ENCODE peak calls at places on chromosomes 3 and 15, in four cellular contexts. W is heart right ventricle, L is upper lobe of right lung, V is tibial artery. S is an unnamed sample.

GRCh38 chr15:78390242-78390641 is 47.8 kb upstream of the IREB2 start:
- DNase-seq in W (no peak), L (no peak), V (no peak), S (no peak)

GRCh38 chr3:129001817-129002572 is 891 bp downstream of the EFCC1 start:
- DNase-seq in W (no peak), L (no peak), V (no peak), S (no peak)

GRCh38 chr3:127589600-127590281 is 792 bp downstream of the TPRA1 start:
- DNase-seq in W (no peak), L (peak), V (no peak), S (no peak)

GRCh38 chr3:164940737-164941136 is 137.6 kb downstream of the SI start:
- DNase-seq in W (no peak), L (no peak), V (no peak), S (peak)

GRCh38 chr3:112131111-112131510 is 1.9 kb downstream of the GCSAM start:
- DNase-seq in W (no peak), L (no peak), V (no peak), S (no peak)

GRCh38 chr15:46708226-46708625 is 1009.1 kb upstream of the SEMA6D start:
- DNase-seq in W (no peak), L (no peak), V (no peak), S (no peak)

GRCh38 chr3:112092439-112093179 is 6.4 kb downstream of the C3orf52 start:
- DNase-seq in W (no peak), L (no peak), V (no peak), S (no peak)

GRCh38 chr15:70056091-70056680 is 41.5 kb downstream of the TLE3 start:
- DNase-seq in W (no peak), L (no peak), V (no peak), S (no peak)

GRCh38 chr15:83205725-83206324 is 1.8 kb downstream of the HDGFL3 start:
- DNase-seq in W (peak), L (no peak), V (no peak), S (no peak)

GRCh38 chr15:101169457-101170071 is 82.3 kb downstream of the CHSY1 start:
- DNase-seq in W (no peak), L (no peak), V (no peak), S (no peak)

GRCh38 chr15:50127255-50127777 is 8.3 kb upstream of the ATP8B4 start:
- DNase-seq in W (no peak), L (no peak), V (no peak), S (no peak)

GRCh38 chr15:74252291-74253080 is 16.4 kb downstream of the CCDC33 start:
- DNase-seq in W (peak), L (no peak), V (no peak), S (no peak)

GRCh38 chr3:65939841-65940246 is 98.9 kb downstream of the MAGI1 start:
- DNase-seq in W (no peak), L (no peak), V (no peak), S (no peak)

GRCh38 chr15:69668963-69669362 is 216.3 kb downstream of the RPLP1 start:
- DNase-seq in W (peak), L (no peak), V (no peak), S (no peak)

GRCh38 chr15:80615783-80616391 is 79.2 kb upstream of the ABHD17C start:
- DNase-seq in W (peak), L (peak), V (no peak), S (peak)

GRCh38 chr3:153291052-153291689 is 129.1 kb downstream of the RAP2B start:
- DNase-seq in W (no peak), L (no peak), V (no peak), S (peak)

GRCh38 chr15:84702961-84703482 is 12.9 kb downstream of the SEC11A start:
- DNase-seq in W (peak), L (no peak), V (peak), S (no peak)

GRCh38 chr15:52161406-52161966 is 29.7 kb downstream of the GNB5 start:
- DNase-seq in W (no peak), L (no peak), V (no peak), S (no peak)

GRCh38 chr15:101242160-101242998 is 9.5 kb downstream of the CHSY1 start:
- DNase-seq in W (peak), L (no peak), V (no peak), S (peak)

GRCh38 chr15:53836618-53837017 is 77.2 kb upstream of the WDR72 start:
- DNase-seq in W (no peak), L (no peak), V (no peak), S (no peak)

GRCh38 chr3:154758109-154758868 is 321.8 kb upstream of the MME start:
- DNase-seq in W (no peak), L (no peak), V (no peak), S (peak)

GRCh38 chr3:37712387-37712786 is 149.3 kb upstream of the CTDSPL start:
- DNase-seq in W (no peak), L (no peak), V (no peak), S (no peak)
- H3K27ac ChIP-seq in W (peak), L (peak), V (peak), S (no peak)

DNA sequence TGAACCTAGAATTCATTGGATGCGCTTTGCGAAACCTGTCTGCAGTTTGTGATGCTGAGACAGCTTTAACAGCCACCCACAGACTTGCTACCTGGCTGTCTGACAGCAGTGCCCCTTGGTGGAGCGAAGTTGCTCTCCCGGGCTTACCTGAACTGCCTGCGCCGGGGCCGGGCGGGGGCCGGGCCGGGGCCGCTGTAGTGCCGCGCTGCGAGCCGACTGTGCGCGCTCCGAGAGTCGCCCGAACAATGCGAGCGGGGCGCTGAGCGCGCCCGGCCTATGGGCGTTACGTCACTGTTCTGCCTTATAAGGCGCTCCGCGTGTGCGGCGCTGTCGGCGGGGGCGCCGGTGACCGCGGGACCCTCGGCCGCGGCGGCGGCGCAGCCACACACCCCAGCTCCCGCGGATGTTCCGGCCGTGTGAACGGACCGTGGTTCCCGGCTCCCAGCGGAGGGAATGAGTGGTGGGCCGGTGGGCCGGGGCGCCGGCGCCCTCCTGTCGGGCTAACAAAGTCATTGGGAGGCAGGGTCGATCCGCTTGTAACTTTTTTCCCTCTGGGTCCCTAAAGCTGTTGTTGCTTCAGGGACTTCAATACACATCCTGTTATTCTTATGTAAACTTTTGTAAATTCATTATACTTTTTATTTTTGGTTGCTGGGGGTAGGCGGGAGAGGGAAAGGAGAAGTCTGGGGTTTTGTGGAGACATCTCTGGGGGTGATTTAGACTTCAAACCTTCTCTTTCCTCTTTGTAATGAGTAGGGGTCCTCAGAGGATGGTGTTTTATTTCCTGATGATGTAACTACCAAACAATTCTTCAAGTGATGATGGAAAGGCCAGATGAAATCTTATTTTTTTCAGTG is 58.5 kb downstream of the CMSS1 start:
- DNase-seq in W (peak), L (peak), V (peak), S (peak)
- TF ChIP-seq CTCF in W (peak), L (peak), V (no peak), S (no peak)

DNA sequence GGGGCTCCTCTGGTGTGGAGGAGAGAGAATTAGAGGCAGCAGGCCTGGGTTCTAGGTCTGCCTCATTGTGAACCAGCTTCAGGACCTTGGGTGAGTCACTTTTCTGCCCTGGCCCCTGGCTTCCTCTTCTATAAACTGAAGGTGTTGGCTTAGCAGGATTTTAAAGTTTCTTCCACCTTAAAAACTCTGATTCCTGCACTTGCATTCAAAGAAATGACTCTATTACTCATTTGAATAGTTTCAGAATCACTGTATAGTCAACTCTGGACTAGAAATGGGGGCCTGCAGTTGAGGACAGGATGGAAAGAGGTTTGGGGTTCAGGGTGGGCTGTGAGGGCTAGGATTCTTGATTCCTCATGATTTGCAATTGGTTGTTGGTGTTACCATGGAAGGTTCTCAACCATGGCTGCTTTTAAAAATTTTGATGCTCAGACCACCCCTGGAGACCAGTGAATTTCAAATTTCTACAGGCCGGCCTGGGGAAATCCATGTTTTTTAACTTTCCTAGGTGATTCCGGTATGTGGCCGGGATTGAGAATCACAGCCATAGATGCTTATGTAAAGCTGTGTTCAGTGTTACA is 19.9 kb downstream of the SMAD3 start:
- DNase-seq in W (no peak), L (no peak), V (no peak), S (no peak)
- H3K27ac ChIP-seq in W (no peak), L (no peak), V (no peak), S (peak)

DNA sequence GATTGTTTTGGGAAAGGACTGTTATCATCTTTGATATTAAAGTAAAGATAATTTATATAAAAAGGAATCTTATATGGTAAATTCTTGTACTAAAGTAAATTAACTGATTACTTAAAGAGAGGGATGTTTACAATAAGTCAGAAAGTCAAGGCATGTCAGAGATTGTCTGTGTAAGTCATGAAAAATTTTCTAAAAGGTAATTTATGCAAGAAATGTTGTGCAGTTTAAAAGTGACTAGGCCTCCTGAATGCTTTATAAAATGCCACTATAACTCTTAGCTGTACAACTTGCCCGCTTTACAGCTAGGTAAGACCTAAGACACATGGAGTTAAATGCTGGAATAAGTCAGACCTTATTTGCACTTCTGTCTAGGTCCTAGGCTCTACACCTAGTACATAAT is 692.9 kb downstream of the GBE1 start:
- DNase-seq in W (no peak), L (no peak), V (no peak), S (no peak)
- TF ChIP-seq CTCF in W (no peak), L (no peak), V (no peak), S (no peak)